ENCODE peak calls at places on chromosomes 16 and 17, in five cellular contexts. One of them, this sample, is unnamed.

GRCh38 chr16:78993342-78993741 is 607.2 kb downstream of the MAF start:
- DNase-seq in frontal cortex: no peak
- DNase-seq in iPS DF 19.7: no peak
- DNase-seq in prostate gland: no peak
- DNase-seq in HFF-Myc: no peak
- DNase-seq in this sample: no peak

GRCh38 chr17:62963296-62963695 is 2.7 kb upstream of the TANC2 start:
- DNase-seq in frontal cortex: no peak
- DNase-seq in iPS DF 19.7: no peak
- DNase-seq in HFF-Myc: peak
- DNase-seq in prostate gland: no peak
- DNase-seq in this sample: no peak

GRCh38 chr17:10803350-10803749 is 549 bp downstream of the TMEM238L start:
- DNase-seq in prostate gland: no peak
- DNase-seq in frontal cortex: no peak
- DNase-seq in iPS DF 19.7: no peak
- DNase-seq in HFF-Myc: no peak
- DNase-seq in this sample: no peak

GRCh38 chr17:32445075-32445427 is 741 bp downstream of the PSMD11 start:
- DNase-seq in HFF-Myc: peak
- DNase-seq in prostate gland: peak
- DNase-seq in iPS DF 19.7: no peak
- DNase-seq in frontal cortex: no peak
- DNase-seq in this sample: no peak

GRCh38 chr17:855594-855993 is 73.4 kb downstream of the MRM3 start:
- DNase-seq in prostate gland: no peak
- DNase-seq in HFF-Myc: no peak
- DNase-seq in iPS DF 19.7: no peak
- DNase-seq in frontal cortex: no peak
- DNase-seq in this sample: no peak

GRCh38 chr17:36938566-36939058 is 1.3 kb downstream of the LHX1 start:
- DNase-seq in frontal cortex: no peak
- DNase-seq in iPS DF 19.7: no peak
- DNase-seq in HFF-Myc: no peak
- DNase-seq in prostate gland: no peak
- DNase-seq in this sample: no peak

GRCh38 chr16:87441886-87442580 is 49.9 kb downstream of the MAP1LC3B start:
- DNase-seq in HFF-Myc: no peak
- DNase-seq in frontal cortex: no peak
- DNase-seq in prostate gland: no peak
- DNase-seq in iPS DF 19.7: no peak
- DNase-seq in this sample: no peak

GRCh38 chr17:2853111-2853721 is 57.0 kb downstream of the RAP1GAP2 start:
- DNase-seq in iPS DF 19.7: no peak
- DNase-seq in frontal cortex: peak
- DNase-seq in prostate gland: peak
- DNase-seq in HFF-Myc: no peak
- DNase-seq in this sample: no peak

GRCh38 chr17:81572499-81573030 is 20.4 kb upstream of the FAAP100 start:
- DNase-seq in prostate gland: no peak
- DNase-seq in iPS DF 19.7: no peak
- DNase-seq in frontal cortex: no peak
- DNase-seq in HFF-Myc: no peak
- DNase-seq in this sample: no peak

GRCh38 chr16:85800321-85800669 is 800 bp downstream of the COX4I1 start:
- DNase-seq in prostate gland: no peak
- DNase-seq in frontal cortex: no peak
- DNase-seq in HFF-Myc: no peak
- DNase-seq in iPS DF 19.7: no peak
- DNase-seq in this sample: no peak

GRCh38 chr17:13017623-13018462 is at the start of gene ELAC2:
- DNase-seq in HFF-Myc: peak
- DNase-seq in iPS DF 19.7: peak
- DNase-seq in prostate gland: peak
- DNase-seq in frontal cortex: peak
- DNase-seq in this sample: peak

GRCh38 chr16:12874135-12874534 is 27.3 kb upstream of the SHISA9 start:
- DNase-seq in HFF-Myc: no peak
- DNase-seq in frontal cortex: no peak
- DNase-seq in prostate gland: no peak
- DNase-seq in iPS DF 19.7: no peak
- DNase-seq in this sample: no peak

GRCh38 chr16:84922351-84923135 is 88.8 kb downstream of the ZDHHC7 start:
- DNase-seq in iPS DF 19.7: no peak
- DNase-seq in HFF-Myc: no peak
- DNase-seq in frontal cortex: no peak
- DNase-seq in prostate gland: no peak
- DNase-seq in this sample: no peak

GRCh38 chr17:83125515-83126274 is 46.3 kb downstream of the METRNL start:
- DNase-seq in iPS DF 19.7: no peak
- DNase-seq in frontal cortex: no peak
- DNase-seq in prostate gland: no peak
- DNase-seq in HFF-Myc: no peak
- DNase-seq in this sample: no peak

GRCh38 chr17:9386401-9386800 is 189.2 kb downstream of the STX8 start:
- DNase-seq in iPS DF 19.7: no peak
- DNase-seq in frontal cortex: no peak
- DNase-seq in prostate gland: no peak
- DNase-seq in HFF-Myc: no peak
- DNase-seq in this sample: no peak

GRCh38 chr16:22192261-22193133 is 13.6 kb upstream of the EEF2K start:
- DNase-seq in prostate gland: peak
- DNase-seq in iPS DF 19.7: no peak
- DNase-seq in frontal cortex: no peak
- DNase-seq in HFF-Myc: peak
- DNase-seq in this sample: no peak

GRCh38 chr16:20925780-20926179 is 25.2 kb downstream of the LYRM1 start:
- DNase-seq in iPS DF 19.7: no peak
- DNase-seq in frontal cortex: no peak
- DNase-seq in HFF-Myc: no peak
- DNase-seq in prostate gland: no peak
- DNase-seq in this sample: no peak

GRCh38 chr17:1026599-1026975 is 29.7 kb downstream of the TIMM22 start:
- DNase-seq in iPS DF 19.7: no peak
- DNase-seq in frontal cortex: no peak
- DNase-seq in prostate gland: no peak
- DNase-seq in HFF-Myc: no peak
- DNase-seq in this sample: no peak

GRCh38 chr17:1746975-1747543 is 4.4 kb downstream of the SERPINF2 start:
- DNase-seq in frontal cortex: no peak
- DNase-seq in HFF-Myc: no peak
- DNase-seq in iPS DF 19.7: no peak
- DNase-seq in prostate gland: peak
- DNase-seq in this sample: no peak

GRCh38 chr17:50128441-50129302 is 1.3 kb downstream of the SAMD14 start:
- DNase-seq in prostate gland: no peak
- DNase-seq in HFF-Myc: no peak
- DNase-seq in iPS DF 19.7: no peak
- DNase-seq in frontal cortex: no peak
- DNase-seq in this sample: no peak

GRCh38 chr17:876272-876671 is 94.1 kb downstream of the MRM3 start:
- DNase-seq in frontal cortex: no peak
- DNase-seq in HFF-Myc: no peak
- DNase-seq in iPS DF 19.7: no peak
- DNase-seq in prostate gland: no peak
- DNase-seq in this sample: no peak

GRCh38 chr17:73798111-73798748 is 154.0 kb upstream of the SDK2 start:
- DNase-seq in HFF-Myc: peak
- DNase-seq in iPS DF 19.7: no peak
- DNase-seq in frontal cortex: no peak
- DNase-seq in prostate gland: no peak
- DNase-seq in this sample: no peak

GRCh38 chr16:68162413-68162812 is 73.5 kb downstream of the ESRP2 start:
- DNase-seq in HFF-Myc: no peak
- DNase-seq in prostate gland: no peak
- DNase-seq in iPS DF 19.7: no peak
- DNase-seq in frontal cortex: no peak
- DNase-seq in this sample: no peak

GRCh38 chr17:79745641-79746105 is 14.9 kb downstream of the ENPP7 start:
- DNase-seq in frontal cortex: no peak
- DNase-seq in HFF-Myc: no peak
- DNase-seq in iPS DF 19.7: no peak
- DNase-seq in prostate gland: no peak
- DNase-seq in this sample: no peak

GRCh38 chr17:33927732-33928133 is 327.4 kb upstream of the CCL2 start:
- DNase-seq in frontal cortex: no peak
- DNase-seq in prostate gland: no peak
- DNase-seq in HFF-Myc: no peak
- DNase-seq in iPS DF 19.7: no peak
- DNase-seq in this sample: no peak

GRCh38 chr17:14308965-14309879 is 8.3 kb downstream of the HS3ST3B1 start:
- DNase-seq in iPS DF 19.7: peak
- DNase-seq in frontal cortex: peak
- DNase-seq in HFF-Myc: no peak
- DNase-seq in prostate gland: peak
- DNase-seq in this sample: no peak

GRCh38 chr17:8318536-8318935 is 8.5 kb downstream of the ARHGEF15 start:
- DNase-seq in iPS DF 19.7: no peak
- DNase-seq in HFF-Myc: no peak
- DNase-seq in frontal cortex: no peak
- DNase-seq in prostate gland: no peak
- DNase-seq in this sample: no peak

GRCh38 chr17:70478883-70479282 is 309.6 kb downstream of the KCNJ2 start:
- DNase-seq in HFF-Myc: no peak
- DNase-seq in frontal cortex: no peak
- DNase-seq in iPS DF 19.7: no peak
- DNase-seq in prostate gland: no peak
- DNase-seq in this sample: no peak

This sample was measured in NT2/D1.